ENCODE peak calls at places on chromosomes 2 and 18, in five cellular contexts. V is endothelial cell of umbilical vein; A is CD8-positive, alpha-beta T cell; R is SK-N-MC; Q is CD8-positive, alpha-beta memory T cell. M is an unnamed sample. For H3K9me3, the result is how much of the 10 kb centered on the place peaks cover.

GRCh38 chr18:21270453-21270852 is 28.4 kb downstream of the GREB1L start:
- DNase-seq in V (no peak), A (no peak), R (no peak), Q (no peak), M (no peak)

GRCh38 chr2:86417961-86418360 is 23.2 kb upstream of the KDM3A start:
- DNase-seq in R (no peak), V (no peak), A (no peak), Q (no peak), M (no peak)

GRCh38 chr2:26035110-26035728 is 1.3 kb downstream of the RAB10 start:
- DNase-seq in R (no peak), Q (no peak), V (peak), A (no peak), M (no peak)

GRCh38 chr2:44100351-44100750 is 68.3 kb upstream of the PPM1B start:
- DNase-seq in A (no peak), Q (no peak), R (no peak), V (peak), M (no peak)

GRCh38 chr2:61786876-61787275 is 67.0 kb downstream of the FAM161A start:
- DNase-seq in Q (no peak), V (no peak), R (no peak), A (no peak), M (no peak)

GRCh38 chr2:145744541-145745386 is 1224.8 kb upstream of the ZEB2 start:
- DNase-seq in V (peak), A (no peak), R (no peak), Q (no peak), M (no peak)

GRCh38 chr2:171522057-171522803 is at the start of gene CYBRD1:
- DNase-seq in Q (peak), A (no peak), V (peak), R (no peak), M (peak)

GRCh38 chr2:105568323-105568610 is 169.4 kb upstream of the FHL2 start:
- DNase-seq in Q (no peak), A (no peak), V (no peak), R (no peak), M (no peak)

GRCh38 chr18:47343291-47343690 is 91.8 kb upstream of the SKOR2 start:
- DNase-seq in A (no peak), V (no peak), R (no peak), Q (no peak), M (no peak)

GRCh38 chr2:136139601-136140000 is 21.7 kb upstream of the CXCR4 start:
- DNase-seq in A (no peak), V (no peak), R (no peak), Q (no peak), M (no peak)

GRCh38 chr18:55510809-55511208 is 77.2 kb downstream of the TCF4 start:
- DNase-seq in Q (no peak), A (no peak), R (no peak), V (peak), M (no peak)

GRCh38 chr18:23232331-23232730 is 97.0 kb downstream of the CABLES1 start:
- DNase-seq in Q (no peak), R (no peak), V (no peak), A (no peak), M (no peak)

GRCh38 chr2:109473616-109474318 is 140.0 kb downstream of the SEPTIN10 start:
- DNase-seq in R (no peak), V (no peak), Q (no peak), A (no peak), M (no peak)

GRCh38 chr18:27185025-27185763 is at the start of gene CHST9:
- DNase-seq in R (no peak), A (no peak), V (no peak), Q (no peak), M (no peak)

GRCh38 chr2:173511357-173511756 is 156.7 kb downstream of the CDCA7 start:
- DNase-seq in Q (no peak), V (no peak), R (no peak), A (no peak), M (no peak)

GRCh38 chr2:159609933-159610523 is 6.3 kb downstream of the BAZ2B start:
- DNase-seq in R (no peak), Q (no peak), V (no peak), A (no peak), M (no peak)

GRCh38 chr2:189709761-189710160 is 35.3 kb downstream of the ANKAR start:
- DNase-seq in V (no peak), A (no peak), Q (no peak), R (no peak), M (no peak)

GRCh38 chr18:31711365-31712035 is 27.1 kb upstream of the B4GALT6 start:
- DNase-seq in Q (no peak), A (no peak), R (no peak), V (no peak), M (no peak)

GRCh38 chr2:9793918-9794717 is 49.2 kb upstream of the TAF1B start:
- DNase-seq in A (no peak), R (no peak), V (no peak), Q (no peak), M (no peak)

GRCh38 chr18:2914185-2914584 is 67.4 kb downstream of the EMILIN2 start:
- DNase-seq in A (no peak), R (no peak), Q (no peak), V (no peak), M (no peak)

GRCh38 chr18:64416990-64417389 is 268.1 kb upstream of the LINC00305 start:
- DNase-seq in R (no peak), Q (no peak), V (no peak), A (no peak), M (no peak)

GRCh38 chr2:176536739-176537138 is 267.5 kb downstream of the MTX2 start:
- DNase-seq in R (no peak), V (no peak), Q (no peak), A (no peak), M (no peak)

GRCh38 chr2:197920581-197921213 is 116.3 kb downstream of the PLCL1 start:
- DNase-seq in V (no peak), R (no peak), Q (no peak), A (no peak), M (no peak)

GRCh38 chr2:241808051-241808450 is 942 bp upstream of the NEU4 start:
- DNase-seq in A (no peak), R (no peak), V (no peak), Q (no peak), M (no peak)

GRCh38 chr2:183605440-183605839 is 481.2 kb downstream of the NUP35 start:
- DNase-seq in A (no peak), R (no peak), Q (no peak), V (no peak), M (no peak)

GRCh38 chr2:201643216-201643651 is at the start of gene TMEM237:
- DNase-seq in Q (peak), R (no peak), V (peak), A (no peak), M (no peak)

GRCh38 chr2:188399159-188399558 is 107.5 kb downstream of the GULP1 start:
- DNase-seq in R (no peak), Q (no peak), A (no peak), V (no peak), M (no peak)

GRCh38 chr2:925309-925708 is 25.3 kb upstream of the SNTG2 start:
- DNase-seq in A (no peak), Q (no peak), R (no peak), V (no peak), M (no peak)

GRCh38 chr18:74806700-74807416 is 209.2 kb downstream of the ZNF407 start:
- DNase-seq in R (no peak), A (no peak), V (peak), Q (no peak), M (no peak)

GRCh38 chr2:141380625-141381012 is 750.2 kb downstream of the LRP1B start:
- DNase-seq in V (no peak), Q (no peak), A (no peak), R (no peak), M (no peak)

GRCh38 chr2:23286765-23287155 is 98.2 kb upstream of the KLHL29 start:
- DNase-seq in A (no peak), V (no peak), R (no peak), Q (no peak), M (no peak)

GRCh38 chr2:203453858-203454451 is 81.1 kb downstream of the RAPH1 start:
- DNase-seq in V (peak), Q (no peak), A (no peak), R (peak), M (peak)

GRCh38 chr2:19630921-19631320 is 270.9 kb downstream of the TTC32 start:
- DNase-seq in R (no peak), A (no peak), Q (no peak), V (no peak), M (no peak)

GRCh38 chr18:57077786-57078552 is 68.9 kb upstream of the BOD1L2 start:
- DNase-seq in R (no peak), Q (peak), V (no peak), A (no peak), M (no peak)

GRCh38 chr18:63997041-63997440 is 27.2 kb downstream of the SERPINB8 start:
- DNase-seq in A (no peak), R (no peak), V (no peak), Q (no peak), M (no peak)

DNA sequence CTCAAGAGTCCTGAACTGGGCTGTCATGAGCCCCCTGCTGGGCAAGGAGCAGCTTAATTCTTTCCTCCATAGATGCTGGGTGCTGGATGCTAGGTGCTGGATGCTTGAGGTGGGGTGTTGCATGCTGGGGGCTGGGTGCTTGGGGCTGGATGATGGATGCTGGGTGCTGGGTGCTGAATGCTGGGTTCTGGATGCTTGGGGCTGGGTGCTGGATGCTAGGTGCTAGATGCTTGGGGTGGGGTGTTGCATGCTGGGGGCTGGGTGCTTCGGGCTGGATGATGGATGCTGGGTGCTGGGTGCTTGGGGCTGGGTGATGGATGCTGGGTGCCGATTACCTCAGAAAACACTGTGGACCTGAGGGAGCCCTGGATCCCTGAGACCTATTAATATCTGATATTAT is 837.7 kb downstream of the GALR1 start:
- DNase-seq in A (no peak), Q (no peak), V (no peak), R (no peak), M (no peak)
- H3K9me3 ChIP-seq in A (under half), Q (under half), V (under half), R (under half), M (under half)

GRCh38 chr2:11892041-11892440 is 145.6 kb downstream of the LPIN1 start:
- DNase-seq in Q (no peak), A (no peak), R (no peak), V (no peak), M (no peak)

GRCh38 chr2:11891028-11891427 is 144.6 kb downstream of the LPIN1 start:
- DNase-seq in V (no peak), A (no peak), Q (no peak), R (no peak), M (no peak)

GRCh38 chr2:11889854-11890253 is 143.4 kb downstream of the LPIN1 start:
- DNase-seq in Q (no peak), V (no peak), R (no peak), A (no peak), M (no peak)

GRCh38 chr2:11891591-11891990 is 145.2 kb downstream of the LPIN1 start:
- DNase-seq in Q (no peak), V (no peak), R (no peak), A (no peak), M (no peak)

GRCh38 chr2:11889101-11889850 is 142.8 kb downstream of the LPIN1 start:
- DNase-seq in A (no peak), R (no peak), Q (no peak), V (no peak), M (no peak)
- H3K9me3 ChIP-seq in A (under half), R (under half), Q (under half), V (under half), M (under half)

DNA sequence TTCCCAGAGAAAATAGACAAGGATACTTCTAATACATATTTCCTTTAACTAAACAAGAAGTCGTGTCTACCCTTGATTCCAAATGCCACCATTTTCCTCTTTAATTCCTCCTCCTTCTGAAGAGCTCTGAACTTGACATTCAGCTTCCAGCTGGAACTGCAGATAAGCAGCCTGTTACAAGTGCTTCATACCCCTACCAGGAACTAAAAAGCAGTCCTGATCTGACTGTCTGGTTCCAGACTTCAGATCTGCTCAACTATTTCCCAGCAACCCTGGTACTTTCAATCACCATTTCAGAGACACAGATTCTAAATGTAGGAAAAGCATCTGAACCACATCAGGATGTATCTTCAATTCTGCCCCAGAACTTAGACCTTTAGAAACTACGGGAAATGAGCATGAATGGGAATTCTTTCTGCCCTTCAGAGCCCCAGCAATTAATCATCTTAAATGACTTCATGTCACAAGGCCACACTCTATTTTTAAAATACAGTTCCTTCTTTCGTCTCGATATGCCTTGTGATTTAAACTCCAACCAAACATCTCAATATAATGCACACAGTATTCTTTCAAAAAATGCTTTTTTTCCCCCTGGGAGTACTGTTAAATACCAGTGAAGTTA is 159.5 kb downstream of the L3MBTL4 start:
- DNase-seq in Q (no peak), A (no peak), R (no peak), V (no peak), M (no peak)
- H3K9me3 ChIP-seq in Q (under half), A (under half), R (under half), V (under half), M (under half)

GRCh38 chr2:88813612-88814011 is 122.1 kb downstream of the RPIA start:
- DNase-seq in A (no peak), Q (no peak), V (peak), R (no peak), M (no peak)

GRCh38 chr2:88815243-88816096 is 124.0 kb downstream of the RPIA start:
- DNase-seq in R (no peak), V (no peak), Q (no peak), A (no peak), M (no peak)

DNA sequence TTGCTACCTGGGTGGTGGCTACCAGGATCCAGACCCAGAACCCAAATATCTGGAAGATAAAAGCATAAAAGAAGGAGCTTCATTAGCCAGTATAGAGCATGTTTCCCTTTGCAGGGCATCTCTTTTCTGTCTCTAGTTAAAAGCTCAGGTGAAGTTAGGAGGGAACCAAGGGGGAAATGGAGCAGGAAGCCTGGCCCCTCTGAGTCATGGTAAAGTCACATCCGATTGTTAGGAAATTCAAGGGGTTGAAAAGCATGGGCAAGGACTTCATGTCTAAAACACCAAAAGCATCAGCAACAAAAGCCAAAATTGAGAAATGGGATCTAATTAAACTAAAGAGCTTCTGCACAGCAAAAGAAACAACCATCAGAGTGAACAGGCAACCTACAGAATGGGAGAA is 126.9 kb downstream of the RPIA start:
- DNase-seq in V (peak), A (no peak), Q (no peak), R (no peak), M (no peak)
- H3K9me3 ChIP-seq in V (under half), A (under half), Q (under half), R (under half), M (under half)

GRCh38 chr2:35651688-35652323 is 703.8 kb upstream of the CRIM1 start:
- DNase-seq in Q (no peak), R (no peak), A (no peak), V (no peak), M (no peak)
- H3K9me3 ChIP-seq in Q (under half), R (under half), A (under half), V (under half), M (under half)

DNA sequence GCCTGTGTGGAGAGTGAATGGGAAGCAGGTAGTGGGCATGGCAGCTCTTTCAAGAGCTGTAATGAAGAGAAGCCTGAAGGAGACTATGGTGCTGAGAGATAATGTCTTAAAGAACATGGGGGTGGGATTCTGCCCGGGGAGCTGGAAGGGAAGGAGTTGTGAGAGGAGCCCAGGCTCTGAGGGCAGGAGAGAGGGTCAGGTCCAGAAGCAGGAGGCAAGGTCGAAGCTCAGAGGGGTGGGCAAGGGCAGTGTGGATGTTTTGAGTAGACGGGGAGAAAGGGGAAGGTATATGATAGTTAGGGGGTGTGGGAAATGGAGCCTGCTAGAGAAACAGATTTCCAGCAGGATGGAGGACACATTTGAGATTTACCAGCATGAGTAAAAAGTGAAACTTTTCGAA is 2.1 kb downstream of the CAPN10 start:
- DNase-seq in V (no peak), A (no peak), R (no peak), Q (no peak), M (no peak)
- H3K9me3 ChIP-seq in V (under half), A (under half), R (under half), Q (under half), M (under half)

DNA sequence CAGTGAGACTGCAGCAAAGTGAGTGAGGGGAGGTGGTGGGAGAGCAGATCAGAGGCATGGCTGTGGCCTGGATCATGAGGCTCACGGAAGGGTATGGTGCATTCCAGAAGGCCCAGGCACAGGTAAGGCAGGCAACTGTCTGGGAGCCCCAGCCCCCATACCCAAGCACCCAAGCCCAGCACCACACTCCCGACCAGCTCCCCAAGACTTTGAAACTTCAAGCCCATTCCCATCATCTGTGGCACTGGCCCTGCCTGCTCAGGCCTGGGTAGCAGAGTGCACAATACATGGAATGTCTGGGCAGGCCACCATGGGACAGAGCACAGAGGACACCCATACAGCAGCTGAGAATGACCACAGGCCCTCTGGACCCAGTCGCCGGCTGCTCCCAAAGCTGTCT is 202.6 kb upstream of the ARL4C start:
- DNase-seq in R (no peak), A (no peak), V (no peak), Q (no peak), M (no peak)
- H3K9me3 ChIP-seq in R (under half), A (under half), V (under half), Q (under half), M (under half)

DNA sequence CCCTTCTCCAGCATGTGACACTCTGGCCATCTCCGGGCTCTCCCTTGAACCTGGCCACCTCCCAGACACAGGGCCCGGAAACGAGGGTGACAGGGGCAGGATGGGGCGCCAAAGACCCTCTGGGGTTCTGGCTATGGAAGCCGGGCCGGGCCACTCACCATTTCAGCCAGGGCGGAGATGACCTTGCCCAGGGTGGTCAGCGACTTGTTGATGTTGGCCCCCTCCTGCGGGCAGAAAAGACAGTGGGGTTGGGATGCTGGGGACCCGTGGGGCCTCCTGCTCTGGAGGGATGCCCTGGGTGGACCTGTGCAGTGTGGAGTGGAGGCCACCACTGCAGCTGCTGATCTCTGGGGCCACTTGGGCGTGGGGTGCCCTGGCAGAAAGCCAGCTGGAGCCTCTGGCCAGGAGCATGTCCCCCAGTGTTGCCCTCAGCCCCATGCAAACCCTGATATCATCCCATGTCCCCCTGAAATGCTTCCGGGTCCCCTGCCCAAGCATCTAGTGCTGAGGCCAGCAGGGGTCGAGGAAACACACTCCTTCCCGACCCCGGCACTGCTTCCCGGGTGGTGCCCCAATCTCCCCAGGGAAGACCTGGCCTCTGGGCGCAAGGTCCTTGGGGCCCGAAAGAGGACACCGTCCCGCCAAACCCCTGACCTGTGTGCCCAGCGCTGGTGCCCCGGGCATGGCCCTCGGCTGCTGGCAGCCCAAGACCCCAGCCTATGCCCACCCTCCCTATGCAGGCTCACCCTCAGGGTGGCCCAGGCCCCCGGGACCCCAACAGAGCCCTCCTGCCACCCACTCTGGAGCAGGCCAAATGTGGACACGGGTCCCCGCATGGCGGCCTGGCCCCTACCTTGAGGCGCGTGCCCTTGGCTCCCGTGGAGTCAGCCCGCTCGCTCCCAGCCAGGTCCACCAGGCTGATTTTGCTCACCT is 36.9 kb downstream of the KIF1A start:
- DNase-seq in Q (no peak), V (no peak), R (no peak), A (no peak), M (no peak)
- H3K9me3 ChIP-seq in Q (under half), V (under half), R (under half), A (under half), M (under half)

GRCh38 chr2:234691226-234691600 is 194.3 kb upstream of the ARL4C start:
- DNase-seq in R (no peak), A (no peak), V (no peak), Q (no peak), M (no peak)

GRCh38 chr2:234694244-234695013 is 197.5 kb upstream of the ARL4C start:
- DNase-seq in A (no peak), V (peak), Q (no peak), R (no peak), M (no peak)

GRCh38 chr2:234691968-234692955 is 195.4 kb upstream of the ARL4C start:
- DNase-seq in R (no peak), V (peak), A (no peak), Q (no peak), M (no peak)

GRCh38 chr2:234690569-234691225 is 193.8 kb upstream of the ARL4C start:
- DNase-seq in Q (no peak), V (peak), A (no peak), R (no peak), M (no peak)

GRCh38 chr2:234695981-234696380 is 199.1 kb upstream of the ARL4C start:
- DNase-seq in Q (no peak), A (no peak), R (no peak), V (no peak), M (no peak)
- H3K9me3 ChIP-seq in Q (under half), A (under half), R (under half), V (under half), M (under half)

M was measured in T-helper 17 cell.